ENCODE peak calls at places on chromosome 1, in eight cellular contexts. N, E, B, M, W, Z, U and Q are unnamed samples.

GRCh38 chr1:109091196-109092193 is 931 bp downstream of the TMEM167B start:
- DNase-seq in N (no peak), E (no peak), B (no peak), M (peak; percentile 75), W (no peak), Z (peak; percentile 47), U (no peak), Q (no peak)

GRCh38 chr1:6454856-6455751 is 10.9 kb downstream of the TNFRSF25 start:
- DNase-seq in N (no peak), E (no peak), B (no peak), M (no peak), W (no peak), Z (no peak), U (no peak), Q (no peak)

GRCh38 chr1:152182942-152183341 is 23.9 kb upstream of the RPTN start:
- DNase-seq in N (no peak), E (no peak), B (no peak), M (peak; percentile 44), W (no peak), Z (no peak), U (no peak), Q (peak; percentile 45)

GRCh38 chr1:153728305-153729066 is 636 bp downstream of the INTS3 start:
- DNase-seq in N (no peak), E (no peak), B (peak; percentile 62), M (peak; percentile 48), W (peak; percentile 80), Z (peak; percentile 39), U (peak; percentile 36), Q (no peak)

GRCh38 chr1:210647406-210648333 is 319.0 kb downstream of the HHAT start:
- DNase-seq in N (no peak), E (no peak), B (no peak), M (peak; percentile 68), W (no peak), Z (no peak), U (no peak), Q (peak; percentile 18)

GRCh38 chr1:226397011-226397926 is 10.6 kb downstream of the PARP1 start:
- DNase-seq in N (peak; percentile 64), E (no peak), B (no peak), M (no peak), W (no peak), Z (no peak), U (no peak), Q (no peak)

GRCh38 chr1:239448911-239449310 is 62.5 kb downstream of the CHRM3 start:
- DNase-seq in N (no peak), E (no peak), B (no peak), M (no peak), W (no peak), Z (no peak), U (no peak), Q (no peak)

GRCh38 chr1:160209656-160210046 is 4.5 kb downstream of the PEA15 start:
- DNase-seq in N (peak; percentile 65), E (no peak), B (peak; percentile 56), M (no peak), W (no peak), Z (no peak), U (peak; percentile 68), Q (no peak)

GRCh38 chr1:16180291-16180824 is 24.5 kb upstream of the EPHA2 start:
- DNase-seq in N (no peak), E (no peak), B (no peak), M (peak; percentile 67), W (no peak), Z (no peak), U (no peak), Q (no peak)

GRCh38 chr1:16184557-16185303 is 27.7 kb downstream of the ARHGEF19 start:
- DNase-seq in N (no peak), E (no peak), B (no peak), M (no peak), W (no peak), Z (no peak), U (no peak), Q (no peak)

GRCh38 chr1:16183765-16184556 is 28.1 kb upstream of the EPHA2 start:
- DNase-seq in N (no peak), E (no peak), B (no peak), M (no peak), W (no peak), Z (no peak), U (no peak), Q (no peak)

GRCh38 chr1:16183157-16183556 is 27.3 kb upstream of the EPHA2 start:
- DNase-seq in N (no peak), E (no peak), B (no peak), M (peak; percentile 78), W (no peak), Z (no peak), U (no peak), Q (no peak)

DNA sequence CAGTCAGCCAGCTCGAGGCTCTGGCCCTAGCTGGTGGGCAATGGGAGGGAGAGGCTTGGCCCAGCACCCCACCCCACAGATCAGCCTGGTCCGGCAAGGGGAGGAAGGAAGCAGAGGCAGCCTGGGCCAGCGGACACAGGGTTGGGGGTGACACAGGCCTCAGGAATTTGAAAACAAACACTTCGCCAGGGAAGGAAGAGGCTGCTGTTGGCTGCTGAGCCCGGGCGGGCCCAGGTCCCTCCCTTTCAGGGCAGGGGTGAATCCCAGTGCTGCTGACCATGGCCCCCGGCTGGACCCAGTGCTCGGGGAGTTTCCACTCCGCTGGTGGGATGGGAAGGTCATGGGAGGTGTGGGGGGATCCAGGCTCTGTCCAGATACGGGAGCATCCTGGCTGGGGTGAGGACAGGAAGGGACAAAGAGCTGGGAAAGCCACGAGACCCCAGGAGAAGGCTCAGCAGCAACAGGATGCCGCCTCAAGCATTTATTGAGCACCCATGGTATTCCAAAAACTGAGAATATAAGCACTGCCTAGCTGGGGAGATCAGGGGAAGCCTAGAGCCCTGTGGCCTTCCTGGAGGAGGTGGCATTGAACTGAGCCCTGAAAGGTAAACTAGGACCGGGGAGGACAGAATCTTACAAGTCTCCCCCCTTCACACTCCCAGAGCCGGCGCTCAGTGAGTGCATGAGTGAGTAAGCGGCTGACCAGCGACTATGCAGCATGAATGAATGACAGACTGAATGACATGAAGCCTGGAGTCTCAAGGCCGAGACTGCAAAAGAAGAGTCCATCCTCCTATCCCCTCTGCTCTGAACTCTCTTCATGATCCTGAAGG is 26.2 kb upstream of the EPHA2 start:
- DNase-seq in N (peak; percentile 97), E (no peak), B (peak; percentile 80), M (peak; percentile 89), W (peak; percentile 91), Z (peak; percentile 61), U (peak; percentile 88), Q (peak; percentile 66)
- TF ChIP-seq POLR2A in N (no peak), E (no peak), B (peak; percentile 18), M (no peak), W (peak; percentile 43), Z (peak; percentile 26), U (no peak), Q (no peak)

DNA sequence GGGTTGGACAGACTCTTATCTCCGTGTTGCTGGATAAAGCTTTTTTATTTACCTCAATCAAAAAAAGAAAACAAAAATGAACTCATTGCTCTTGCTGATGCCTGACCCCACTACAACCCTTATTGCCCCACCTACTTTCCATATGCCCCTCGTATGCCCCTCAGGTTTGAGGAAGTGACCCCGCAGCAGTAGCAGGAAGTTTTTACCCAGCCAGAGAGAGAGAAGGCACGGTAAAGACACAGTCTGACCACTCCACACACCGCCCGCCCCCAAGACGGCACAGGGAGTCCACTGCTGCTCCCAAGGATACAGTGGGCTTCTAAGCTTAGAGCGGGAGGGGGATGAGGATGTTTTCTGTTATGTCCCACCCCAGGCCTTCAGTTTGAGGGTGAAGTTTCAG is 9.8 kb downstream of the PLEKHO1 start:
- DNase-seq in N (no peak), E (no peak), B (no peak), M (no peak), W (no peak), Z (no peak), U (peak; percentile 21), Q (no peak)
- TF ChIP-seq POLR2A in N (no peak), E (peak; percentile 73), B (no peak), M (no peak), W (no peak), Z (no peak), U (no peak), Q (no peak)

GRCh38 chr1:26182372-26182675 is 5.0 kb downstream of the CNKSR1 start:
- DNase-seq in N (no peak), E (no peak), B (no peak), M (no peak), W (no peak), Z (no peak), U (no peak), Q (no peak)

GRCh38 chr1:26181586-26182371 is 4.5 kb downstream of the CNKSR1 start:
- DNase-seq in N (no peak), E (no peak), B (no peak), M (peak; percentile 13), W (no peak), Z (no peak), U (no peak), Q (no peak)

GRCh38 chr1:26180010-26180506 is 2.8 kb downstream of the CNKSR1 start:
- DNase-seq in N (no peak), E (no peak), B (no peak), M (no peak), W (no peak), Z (no peak), U (no peak), Q (no peak)

GRCh38 chr1:26175346-26175745 is 1.9 kb upstream of the CNKSR1 start:
- DNase-seq in N (no peak), E (no peak), B (no peak), M (no peak), W (no peak), Z (no peak), U (no peak), Q (no peak)

GRCh38 chr1:26177182-26177684 is at the start of gene CNKSR1:
- DNase-seq in N (no peak), E (no peak), B (peak; percentile 92), M (no peak), W (no peak), Z (no peak), U (no peak), Q (no peak)
- TF ChIP-seq POLR2A in N (no peak), E (no peak), B (peak; percentile 26), M (no peak), W (no peak), Z (no peak), U (no peak), Q (no peak)

GRCh38 chr1:78071696-78072095 is 25.9 kb downstream of the GIPC2 start:
- DNase-seq in N (no peak), E (no peak), B (no peak), M (no peak), W (no peak), Z (no peak), U (no peak), Q (no peak)

GRCh38 chr1:78070758-78071157 is 25.0 kb downstream of the GIPC2 start:
- DNase-seq in N (no peak), E (no peak), B (no peak), M (peak; percentile 94), W (no peak), Z (peak; percentile 21), U (no peak), Q (peak; percentile 22)

GRCh38 chr1:78070210-78070609 is 24.4 kb downstream of the GIPC2 start:
- DNase-seq in N (no peak), E (no peak), B (no peak), M (no peak), W (no peak), Z (no peak), U (no peak), Q (no peak)

GRCh38 chr1:78068681-78069283 is 23.0 kb downstream of the GIPC2 start:
- DNase-seq in N (no peak), E (no peak), B (peak; percentile 48), M (no peak), W (no peak), Z (no peak), U (peak; percentile 30), Q (no peak)

DNA sequence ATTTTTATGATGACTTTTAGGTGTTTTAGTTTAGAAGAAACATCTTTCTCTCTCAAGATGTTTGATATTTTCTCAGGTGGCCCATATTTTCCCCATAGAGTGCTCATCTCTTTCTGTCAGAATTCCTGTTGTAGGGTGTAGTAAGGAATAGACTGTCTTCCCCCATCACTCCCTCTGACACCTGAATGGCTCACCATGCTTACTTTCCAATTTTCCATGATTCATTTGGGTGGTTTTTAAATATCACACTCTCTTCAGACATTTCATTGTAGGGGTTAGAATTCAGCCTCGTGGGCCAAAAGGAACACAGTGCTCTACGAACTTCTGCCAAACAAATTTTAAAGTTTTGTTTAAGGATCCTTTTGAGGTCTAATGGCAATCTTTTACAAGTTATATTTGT is 24.0 kb downstream of the GIPC2 start:
- DNase-seq in N (no peak), E (no peak), B (no peak), M (no peak), W (no peak), Z (no peak), U (no peak), Q (no peak)
- TF ChIP-seq POLR2A in N (no peak), E (no peak), B (no peak), M (no peak), W (no peak), Z (no peak), U (no peak), Q (no peak)